ENCODE peak calls at places on chromosomes 3 and 15, in nine cellular contexts. O, V, T, Y, C, D, K, F and L are unnamed samples.

GRCh38 chr15:25438601-25439455 is at the start of gene UBE3A:
- DNase-seq in O (peak), K (peak), C (peak), F (peak), D (peak), V (peak), T (peak), Y (peak), L (peak)

GRCh38 chr3:110933786-110934415 is 137.7 kb upstream of the NECTIN3 start:
- DNase-seq in F (no peak), D (no peak), V (no peak), O (no peak), Y (peak), C (no peak), K (no peak), T (no peak), L (no peak)

GRCh38 chr3:67450153-67450552 is 204.3 kb downstream of the SUCLG2 start:
- DNase-seq in Y (no peak), V (no peak), F (no peak), D (no peak), K (no peak), T (no peak), C (no peak), O (no peak), L (no peak)

GRCh38 chr3:128380295-128380694 is 86.4 kb downstream of the DNAJB8 start:
- DNase-seq in C (no peak), O (no peak), Y (no peak), T (no peak), K (no peak), V (no peak), D (no peak), F (no peak), L (no peak)

GRCh38 chr3:23859839-23860382 is 54.2 kb downstream of the UBE2E1 start:
- DNase-seq in Y (no peak), O (no peak), K (no peak), C (no peak), D (no peak), T (no peak), F (no peak), V (no peak), L (no peak)

GRCh38 chr3:132554437-132554836 is 42.6 kb upstream of the ACKR4 start:
- DNase-seq in F (no peak), V (no peak), T (peak), D (peak), Y (peak), K (peak), O (no peak), C (no peak), L (no peak)

GRCh38 chr3:24447836-24448235 is 46.8 kb downstream of the THRB start:
- DNase-seq in O (no peak), D (no peak), T (no peak), C (no peak), Y (no peak), F (peak), K (no peak), V (no peak), L (no peak)

GRCh38 chr15:77753939-77754338 is 121.2 kb upstream of the LINGO1 start:
- DNase-seq in D (no peak), K (no peak), V (no peak), Y (no peak), O (no peak), C (no peak), F (no peak), T (no peak), L (no peak)

GRCh38 chr3:143157957-143158548 is 38.5 kb downstream of the CHST2 start:
- DNase-seq in T (no peak), D (no peak), V (no peak), C (no peak), Y (no peak), K (no peak), O (no peak), F (no peak), L (no peak)

GRCh38 chr3:194322701-194323174 is 28.4 kb downstream of the CPN2 start:
- DNase-seq in T (no peak), D (no peak), F (peak), C (no peak), O (no peak), Y (peak), V (peak), K (peak), L (no peak)

GRCh38 chr15:77507911-77508310 is 87.2 kb downstream of the HMG20A start:
- DNase-seq in T (no peak), V (no peak), O (no peak), F (peak), K (peak), D (no peak), Y (no peak), C (peak), L (no peak)

GRCh38 chr3:72010044-72010443 is 225.1 kb upstream of the PROK2 start:
- DNase-seq in F (no peak), D (no peak), Y (no peak), K (peak), T (no peak), O (no peak), C (no peak), V (no peak), L (no peak)

GRCh38 chr15:66573719-66574641 is 8.2 kb upstream of the LCTL start:
- DNase-seq in Y (peak), K (peak), F (no peak), V (no peak), C (no peak), D (no peak), O (no peak), T (no peak), L (no peak)

GRCh38 chr3:164539215-164539614 is 539.1 kb downstream of the SI start:
- DNase-seq in K (no peak), D (no peak), T (no peak), F (no peak), O (no peak), V (no peak), Y (no peak), C (no peak), L (no peak)

GRCh38 chr3:168812234-168812633 is 716.5 kb upstream of the GOLIM4 start:
- DNase-seq in D (no peak), V (no peak), F (no peak), C (no peak), T (no peak), O (peak), Y (no peak), K (no peak), L (no peak)

GRCh38 chr3:24417730-24418129 is 76.9 kb downstream of the THRB start:
- DNase-seq in Y (no peak), D (no peak), O (no peak), K (no peak), F (no peak), T (no peak), C (no peak), V (no peak), L (no peak)

GRCh38 chr3:173006006-173006405 is 135.0 kb downstream of the SPATA16 start:
- DNase-seq in T (no peak), O (no peak), V (no peak), K (no peak), C (no peak), F (no peak), D (no peak), Y (no peak), L (no peak)

GRCh38 chr15:52255935-52256334 is 39.7 kb downstream of the MYO5C start:
- DNase-seq in T (no peak), K (no peak), Y (no peak), D (no peak), O (no peak), V (no peak), C (no peak), F (no peak), L (no peak)

GRCh38 chr3:64992462-64993285 is 304.9 kb upstream of the ADAMTS9 start:
- DNase-seq in Y (no peak), O (no peak), F (peak), V (no peak), C (no peak), D (no peak), T (no peak), K (no peak), L (no peak)

GRCh38 chr3:50478051-50478450 is 25.4 kb downstream of the CACNA2D2 start:
- DNase-seq in D (no peak), C (no peak), Y (no peak), F (no peak), T (no peak), V (no peak), K (no peak), O (no peak), L (no peak)

GRCh38 chr3:133676336-133677118 is 14.8 kb upstream of the TOPBP1 start:
- DNase-seq in T (no peak), F (no peak), V (no peak), Y (no peak), O (no peak), C (no peak), K (no peak), D (no peak), L (no peak)

GRCh38 chr3:115692887-115693524 is 69.7 kb downstream of the GAP43 start:
- DNase-seq in D (peak), Y (peak), V (peak), C (peak), T (peak), O (peak), F (peak), K (peak), L (peak)

GRCh38 chr15:78772738-78773137 is 38.5 kb downstream of the ADAMTS7 start:
- DNase-seq in C (no peak), F (no peak), Y (no peak), O (no peak), V (no peak), T (no peak), D (no peak), K (no peak), L (no peak)

GRCh38 chr15:76336254-76337046 is at the start of gene ISL2:
- DNase-seq in C (peak), K (peak), Y (peak), V (peak), O (peak), T (no peak), F (peak), D (peak), L (no peak)

GRCh38 chr3:64651791-64652241 is 36.0 kb downstream of the ADAMTS9 start:
- DNase-seq in F (no peak), O (no peak), T (no peak), D (no peak), Y (no peak), V (no peak), K (peak), C (no peak), L (no peak)

GRCh38 chr3:147404000-147404799 is 2.1 kb downstream of the ZIC4 start:
- DNase-seq in O (peak), C (no peak), F (no peak), Y (no peak), V (no peak), T (no peak), K (no peak), D (no peak), L (no peak)

GRCh38 chr15:75069301-75069925 is 46.0 kb downstream of the PPCDC start:
- DNase-seq in O (no peak), V (no peak), C (no peak), D (no peak), F (no peak), Y (no peak), T (no peak), K (no peak), L (no peak)

GRCh38 chr15:70523634-70524033 is 239.7 kb downstream of the UACA start:
- DNase-seq in T (no peak), O (peak), F (no peak), D (no peak), K (no peak), Y (no peak), V (no peak), C (no peak), L (no peak)

GRCh38 chr3:179098388-179099077 is 26.9 kb upstream of the ZMAT3 start:
- DNase-seq in C (no peak), Y (peak), T (no peak), D (no peak), K (peak), V (peak), F (peak), O (no peak), L (no peak)

GRCh38 chr3:21195203-21195602 is 555.8 kb downstream of the ZNF385D start:
- DNase-seq in T (no peak), V (no peak), C (no peak), K (no peak), O (no peak), D (no peak), Y (no peak), F (no peak), L (no peak)

GRCh38 chr3:128066111-128066510 is 13.9 kb downstream of the SEC61A1 start:
- DNase-seq in C (no peak), T (no peak), V (no peak), Y (no peak), F (no peak), K (no peak), O (peak), D (no peak), L (no peak)

GRCh38 chr3:58013973-58014649 is 5.9 kb downstream of the FLNB start:
- DNase-seq in Y (peak), V (peak), D (no peak), O (peak), C (peak), T (no peak), F (no peak), K (peak), L (no peak)

GRCh38 chr3:168040624-168041208 is 55.0 kb downstream of the GOLIM4 start:
- DNase-seq in K (peak), F (peak), V (peak), Y (peak), O (no peak), T (peak), C (no peak), D (peak), L (no peak)

GRCh38 chr3:126986001-126986400 is 3.1 kb downstream of the PLXNA1 start:
- DNase-seq in Y (peak), K (peak), V (peak), D (peak), C (no peak), F (no peak), T (no peak), O (no peak), L (no peak)

GRCh38 chr3:43998841-43999805 is 242.6 kb upstream of the TOPAZ1 start:
- DNase-seq in F (peak), O (peak), Y (peak), V (peak), C (no peak), K (peak), T (peak), D (peak), L (no peak)

GRCh38 chr15:74369756-74370155 is 2.3 kb upstream of the CYP11A1 start:
- DNase-seq in F (no peak), V (no peak), D (no peak), Y (no peak), O (no peak), K (no peak), T (no peak), C (no peak), L (no peak)

GRCh38 chr15:39628131-39628482 is 47.2 kb downstream of the THBS1 start:
- DNase-seq in F (no peak), O (no peak), V (no peak), C (no peak), D (no peak), T (no peak), Y (no peak), K (no peak), L (no peak)

GRCh38 chr15:49492834-49493233 is 69.8 kb downstream of the FGF7 start:
- DNase-seq in K (peak), V (no peak), C (no peak), O (no peak), F (peak), Y (peak), D (no peak), T (no peak), L (no peak)